ENCODE peak calls at places on chromosomes 4 and X, in nine cellular contexts. N is T1000; L is amniotic epithelial cell; E is iris pigment epithelial cell; M is 8988T; D is activated T-cell treated with anti-CD3 and anti-CD28 coated beads, Interleukin-2, amount 50 U/mL, for 72 hours; F is OCI-LY7; B is GM13976; T is fibroblast of mammary gland. H is an unnamed sample.

GRCh38 chrX:24475480-24475879 is 10.4 kb downstream of the PDK3 start:
- DNase-seq in L (no peak), F (no peak), B (no peak), T (no peak), D (no peak), N (no peak), M (no peak), E (no peak), H (no peak)

GRCh38 chr4:2365913-2366210 is 52.6 kb downstream of the ZFYVE28 start:
- DNase-seq in L (no peak), F (no peak), D (no peak), B (no peak), E (no peak), N (no peak), T (no peak), M (no peak), H (no peak)

GRCh38 chr4:57442834-57443291 is 332.7 kb upstream of the IGFBP7 start:
- DNase-seq in D (peak; percentile 4), B (peak; percentile 30), M (no peak), E (peak; percentile 31), L (peak; percentile 14), T (peak; percentile 31), N (peak; percentile 6), F (peak; percentile 30), H (peak; percentile 73)

GRCh38 chr4:126807132-126807531 is 825.6 kb upstream of the INTU start:
- DNase-seq in T (no peak), N (no peak), D (no peak), E (no peak), L (no peak), M (no peak), B (no peak), F (no peak), H (peak; percentile 27)

GRCh38 chr4:53962516-53963225 is 101.7 kb downstream of the CHIC2 start:
- DNase-seq in B (no peak), M (no peak), N (peak; percentile 23), F (no peak), T (peak; percentile 89), E (peak; percentile 90), D (no peak), L (peak; percentile 85), H (peak; percentile 43)

GRCh38 chr4:10180927-10181744 is 64.5 kb upstream of the WDR1 start:
- DNase-seq in L (peak; percentile 26), E (peak; percentile 32), F (peak; percentile 3), N (no peak), D (peak; percentile 48), M (no peak), B (peak; percentile 45), T (peak; percentile 44), H (no peak)

GRCh38 chr4:101163936-101164335 is 183.4 kb downstream of the PPP3CA start:
- DNase-seq in E (peak; percentile 41), D (no peak), M (no peak), F (no peak), B (no peak), N (peak; percentile 17), L (peak; percentile 55), T (peak; percentile 52), H (no peak)

GRCh38 chr4:183987987-183988392 is 82.9 kb downstream of the STOX2 start:
- DNase-seq in D (no peak), F (no peak), B (no peak), T (peak; percentile 89), M (no peak), N (peak; percentile 51), E (peak; percentile 90), L (peak; percentile 87), H (peak; percentile 73)

GRCh38 chr4:84680956-84681355 is 98.0 kb downstream of the CDS1 start:
- DNase-seq in L (no peak), F (no peak), E (no peak), B (no peak), T (no peak), D (no peak), M (no peak), N (no peak), H (no peak)

GRCh38 chr4:184384056-184384809 is 90.1 kb downstream of the IRF2 start:
- DNase-seq in D (no peak), B (peak; percentile 48), N (no peak), E (peak; percentile 99), M (no peak), T (peak; percentile 93), L (peak; percentile 99), F (peak; percentile 92), H (peak; percentile 98)